ENCODE peak calls at places on chromosomes 12 and 14, in eight cellular contexts. Y, V, A, P, Q, H, N and X are unnamed samples.

GRCh38 chr14:104496095-104496494 is 83.5 kb upstream of the C14orf180 start:
- DNase-seq in Y (no peak), V (no peak), A (no peak), P (no peak), Q (no peak), H (no peak), N (no peak), X (no peak)

GRCh38 chr14:52025952-52026510 is 36.7 kb downstream of the RTRAF start:
- DNase-seq in Y (no peak), V (no peak), A (no peak), P (no peak), Q (no peak), H (peak; percentile 47), N (peak; percentile 31), X (no peak)

GRCh38 chr12:23659151-23659550 is 290.3 kb downstream of the SOX5 start:
- DNase-seq in Y (no peak), V (no peak), A (no peak), P (no peak), Q (no peak), H (no peak), N (no peak), X (no peak)

GRCh38 chr12:2624543-2625266 is 170.1 kb upstream of the FKBP4 start:
- DNase-seq in Y (no peak), V (peak; percentile 95), A (no peak), P (no peak), Q (peak; percentile 10), H (peak; percentile 10), N (peak; percentile 72), X (no peak)

GRCh38 chr14:57575482-57575881 is 81.8 kb upstream of the CCDC198 start:
- DNase-seq in Y (no peak), V (no peak), A (no peak), P (no peak), Q (no peak), H (no peak), N (no peak), X (no peak)

GRCh38 chr14:85439696-85440328 is 90.1 kb upstream of the FLRT2 start:
- DNase-seq in Y (no peak), V (peak; percentile 67), A (no peak), P (no peak), Q (no peak), H (peak; percentile 44), N (peak; percentile 75), X (no peak)

GRCh38 chr12:82090188-82090587 is 268.0 kb downstream of the CCDC59 start:
- DNase-seq in Y (no peak), V (no peak), A (no peak), P (no peak), Q (no peak), H (no peak), N (no peak), X (no peak)

GRCh38 chr14:23299558-23299957 is 3.1 kb downstream of the PPP1R3E start:
- DNase-seq in Y (no peak), V (no peak), A (no peak), P (no peak), Q (peak; percentile 46), H (peak; percentile 53), N (peak; percentile 53), X (no peak)

GRCh38 chr14:77120771-77121743 is 20.5 kb downstream of the ZDHHC22 start:
- DNase-seq in Y (no peak), V (no peak), A (no peak), P (peak; percentile 38), Q (no peak), H (no peak), N (no peak), X (no peak)

GRCh38 chr12:65656904-65657351 is 167.4 kb upstream of the HMGA2 start:
- DNase-seq in Y (no peak), V (no peak), A (no peak), P (no peak), Q (peak; percentile 100), H (peak; percentile 99), N (peak; percentile 99), X (no peak)

GRCh38 chr14:30559638-30560071 is 697 bp downstream of the G2E3 start:
- DNase-seq in Y (no peak), V (no peak), A (no peak), P (no peak), Q (peak; percentile 20), H (peak; percentile 71), N (peak; percentile 56), X (no peak)

GRCh38 chr14:41488401-41488800 is 118.3 kb upstream of the LRFN5 start:
- DNase-seq in Y (no peak), V (no peak), A (no peak), P (no peak), Q (no peak), H (no peak), N (no peak), X (no peak)

GRCh38 chr14:92500491-92500941 is 13.1 kb upstream of the RIN3 start:
- DNase-seq in Y (no peak), V (peak; percentile 89), A (peak; percentile 46), P (no peak), Q (no peak), H (peak; percentile 49), N (no peak), X (no peak)

GRCh38 chr12:46910830-46911229 is 85.0 kb upstream of the SLC38A4 start:
- DNase-seq in Y (no peak), V (no peak), A (no peak), P (no peak), Q (no peak), H (no peak), N (no peak), X (no peak)

GRCh38 chr14:95510804-95511203 is 5.6 kb downstream of the SYNE3 start:
- DNase-seq in Y (no peak), V (peak; percentile 58), A (no peak), P (no peak), Q (no peak), H (no peak), N (no peak), X (no peak)